ENCODE peak calls at places on chromosome 21, in eight cellular contexts. X, R, C, N, A, F, G and B are unnamed samples.

GRCh38 chr21:35398366-35398982 is 349.4 kb upstream of the RUNX1 start:
- DNase-seq in X (no peak), R (no peak), C (no peak), N (no peak), A (no peak), F (no peak), G (no peak), B (no peak)

GRCh38 chr21:32572574-32573420 is 12.5 kb downstream of the TCP10L start:
- DNase-seq in X (no peak), R (peak), C (peak), N (no peak), A (no peak), F (no peak), G (no peak), B (peak)

GRCh38 chr21:38847556-38847955 is 41.8 kb downstream of the ETS2 start:
- DNase-seq in X (no peak), R (peak), C (no peak), N (no peak), A (no peak), F (no peak), G (no peak), B (no peak)

GRCh38 chr21:45322960-45323461 is 35.3 kb upstream of the POFUT2 start:
- DNase-seq in X (no peak), R (peak), C (peak), N (no peak), A (no peak), F (no peak), G (no peak), B (no peak)

GRCh38 chr21:41411449-41412089 is 14.5 kb upstream of the MX1 start:
- DNase-seq in X (no peak), R (peak), C (peak), N (peak), A (no peak), F (no peak), G (no peak), B (no peak)

GRCh38 chr21:45252448-45252925 is 35.2 kb downstream of the POFUT2 start:
- DNase-seq in X (no peak), R (no peak), C (no peak), N (no peak), A (peak), F (no peak), G (no peak), B (no peak)

GRCh38 chr21:38300180-38300579 is 43.4 kb downstream of the KCNJ15 start:
- DNase-seq in X (no peak), R (no peak), C (no peak), N (no peak), A (no peak), F (no peak), G (no peak), B (no peak)

GRCh38 chr21:44925027-44925755 is 4.5 kb upstream of the ITGB2 start:
- DNase-seq in X (no peak), R (peak), C (no peak), N (peak), A (no peak), F (no peak), G (no peak), B (no peak)

GRCh38 chr21:25689226-25689625 is 45.5 kb downstream of the ATP5PF start:
- DNase-seq in X (no peak), R (no peak), C (no peak), N (no peak), A (no peak), F (no peak), G (no peak), B (no peak)

GRCh38 chr21:41977034-41977950 is 23.5 kb upstream of the C2CD2 start:
- DNase-seq in X (no peak), R (no peak), C (no peak), N (no peak), A (no peak), F (no peak), G (no peak), B (no peak)

GRCh38 chr21:17454315-17455027 is 58.4 kb upstream of the CXADR start:
- DNase-seq in X (no peak), R (peak), C (peak), N (no peak), A (peak), F (no peak), G (peak), B (no peak)

GRCh38 chr21:44919111-44919912 is 1.4 kb downstream of the ITGB2 start:
- DNase-seq in X (no peak), R (no peak), C (peak), N (no peak), A (no peak), F (no peak), G (no peak), B (no peak)

GRCh38 chr21:45818904-45819285 is 162.7 kb upstream of the COL6A1 start:
- DNase-seq in X (no peak), R (peak), C (no peak), N (no peak), A (no peak), F (peak), G (no peak), B (no peak)

GRCh38 chr21:40640427-40640826 is 206.5 kb downstream of the DSCAM start:
- DNase-seq in X (no peak), R (no peak), C (peak), N (no peak), A (no peak), F (no peak), G (no peak), B (peak)

GRCh38 chr21:16570196-16570595 is 840.4 kb downstream of the USP25 start:
- DNase-seq in X (no peak), R (peak), C (no peak), N (no peak), A (no peak), F (no peak), G (no peak), B (no peak)

GRCh38 chr21:42593007-42593814 is 60.2 kb upstream of the PDE9A start:
- DNase-seq in X (no peak), R (peak), C (peak), N (peak), A (peak), F (peak), G (peak), B (peak)

GRCh38 chr21:45299864-45300785 is 12.4 kb upstream of the POFUT2 start:
- DNase-seq in X (no peak), R (no peak), C (no peak), N (no peak), A (no peak), F (no peak), G (no peak), B (no peak)

GRCh38 chr21:38448619-38449186 is 49.6 kb downstream of the ERG start:
- DNase-seq in X (no peak), R (no peak), C (no peak), N (no peak), A (no peak), F (no peak), G (no peak), B (no peak)